ENCODE peak calls at places on chromosomes 13 and 19, in four cellular contexts. P, G, Q and X are unnamed samples.

GRCh38 chr13:110641055-110642015 is 26.0 kb downstream of the NAXD start:
- DNase-seq in G (no peak), P (peak; percentile 69), Q (no peak), X (no peak)

GRCh38 chr13:96662036-96662435 is 332.2 kb downstream of the OXGR1 start:
- DNase-seq in Q (no peak), P (no peak), G (no peak), X (no peak)

GRCh38 chr19:1250374-1251232 is 2.2 kb downstream of the MIDN start:
- DNase-seq in G (no peak), P (peak; percentile 78), Q (peak; percentile 87), X (peak; percentile 52)

GRCh38 chr19:21022996-21023395 is 2.5 kb downstream of the ZNF430 start:
- DNase-seq in Q (no peak), G (no peak), P (no peak), X (no peak)

GRCh38 chr13:99330942-99331341 is 23.7 kb upstream of the GPR183 start:
- DNase-seq in Q (no peak), P (no peak), G (no peak), X (no peak)

GRCh38 chr19:719081-719512 is 10.4 kb downstream of the PALM start:
- DNase-seq in P (peak; percentile 92), G (peak; percentile 77), Q (peak; percentile 67), X (no peak)

GRCh38 chr19:44803442-44804428 is 5.2 kb upstream of the BCAM start:
- DNase-seq in P (no peak), G (no peak), Q (no peak), X (no peak)

GRCh38 chr19:2034729-2035589 is 16.1 kb downstream of the MKNK2 start:
- DNase-seq in Q (peak; percentile 93), G (no peak), P (peak; percentile 65), X (peak; percentile 91)

GRCh38 chr13:25171517-25172302 is at the start of gene AMER2:
- DNase-seq in Q (no peak), P (peak; percentile 20), G (no peak), X (no peak)

GRCh38 chr13:100235311-100235901 is 146.5 kb downstream of the PCCA start:
- DNase-seq in G (no peak), P (no peak), Q (no peak), X (peak; percentile 72)

GRCh38 chr13:85236431-85236830 is 562.8 kb downstream of the SLITRK6 start:
- DNase-seq in P (no peak), Q (no peak), G (no peak), X (no peak)

GRCh38 chr13:27660511-27660910 is 38.8 kb downstream of the POLR1D start:
- DNase-seq in Q (no peak), G (no peak), P (no peak), X (no peak)

GRCh38 chr19:37220383-37220782 is 2.4 kb downstream of the ZNF383 start:
- DNase-seq in G (no peak), Q (no peak), P (no peak), X (no peak)
- H3K9me3 ChIP-seq in G (no peaks in the 10 kb centered on the region), Q (peaks cover 34% of the 10 kb centered on the region), P (no peaks in the 10 kb centered on the region), X (no peaks in the 10 kb centered on the region)

GRCh38 chr13:49258097-49258796 is 10.5 kb downstream of the CDADC1 start:
- DNase-seq in Q (no peak), P (no peak), G (no peak), X (no peak)
- H3K4me3 ChIP-seq in Q (no peak overlapping the region), P (peak overlapping the region; percentile 9), G (no peak overlapping the region), X (peak overlapping the region; percentile 30)

GRCh38 chr19:51595776-51596175 is 24.7 kb downstream of the ZNF175 start:
- DNase-seq in G (no peak), Q (no peak), P (no peak), X (no peak)

GRCh38 chr19:51593969-51594773 is 23.1 kb downstream of the ZNF175 start:
- DNase-seq in G (peak; percentile 99), Q (peak; percentile 99), P (peak; percentile 99), X (peak; percentile 98)

GRCh38 chr19:51594774-51595109 is 23.7 kb downstream of the ZNF175 start:
- DNase-seq in Q (no peak), P (no peak), G (no peak), X (no peak)

GRCh38 chr19:51593138-51593890 is 22.2 kb downstream of the ZNF175 start:
- DNase-seq in G (no peak), P (no peak), Q (peak; percentile 54), X (peak; percentile 83)

GRCh38 chr19:51595190-51595589 is 24.1 kb downstream of the ZNF175 start:
- DNase-seq in G (no peak), Q (no peak), P (no peak), X (no peak)
- H3K9me3 ChIP-seq in G (no peaks in the 10 kb centered on the region), Q (no peaks in the 10 kb centered on the region), P (no peaks in the 10 kb centered on the region), X (no peaks in the 10 kb centered on the region)

GRCh38 chr13:20968745-20969144 is 66.2 kb upstream of the XPO4 start:
- DNase-seq in G (no peak), Q (no peak), P (no peak), X (no peak)
- H3K4me3 ChIP-seq in G (no peak overlapping the region), Q (no peak overlapping the region), P (no peak overlapping the region), X (no peak overlapping the region)

GRCh38 chr19:30117636-30118145 is 175.7 kb downstream of the URI1 start:
- DNase-seq in Q (no peak), G (no peak), P (no peak), X (no peak)
- H3K9me3 ChIP-seq in Q (no peaks in the 10 kb centered on the region), G (no peaks in the 10 kb centered on the region), P (no peaks in the 10 kb centered on the region), X (no peaks in the 10 kb centered on the region)

DNA sequence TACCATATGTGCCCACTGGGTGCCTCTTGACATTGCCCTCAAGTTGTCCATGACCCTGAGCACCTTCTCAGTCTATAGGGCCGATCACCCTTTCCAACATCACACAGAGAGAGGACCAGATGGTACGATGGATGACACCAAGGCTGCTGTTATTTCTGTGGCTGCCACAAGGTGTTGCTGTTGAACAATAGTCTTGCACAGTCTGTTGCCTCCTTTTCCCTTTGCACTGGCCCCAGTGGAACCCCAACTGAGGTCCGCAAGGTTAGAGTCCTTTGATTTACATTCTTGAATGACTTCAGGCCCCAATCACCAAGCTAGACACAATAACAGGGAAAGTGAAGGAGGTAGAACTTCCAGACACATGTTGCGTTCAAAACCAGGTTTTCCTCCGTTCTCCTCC is 52.0 kb downstream of the TINCR start:
- DNase-seq in P (no peak), Q (no peak), G (no peak), X (no peak)
- H3K4me3 ChIP-seq in P (no peak overlapping the region), Q (no peak overlapping the region), G (no peak overlapping the region), X (no peak overlapping the region)